ENCODE peak calls at places on chromosomes 5 and 9, in four cellular contexts. K is AG04449; Y is activated CD4-positive, alpha-beta T cell treated with anti-CD3 and anti-CD28 coated beads, Interleukin-2, amount 10 ng/mL, durations not matched to agents 7 days and 5 days; E is epithelial cell of esophagus. A is an unnamed sample.

GRCh38 chr5:68396722-68397121 is 181.2 kb downstream of the PIK3R1 start:
- DNase-seq in K (no peak), E (peak; percentile 22), Y (no peak), A (no peak)

GRCh38 chr9:113599647-113600476 is 136.3 kb downstream of the RGS3 start:
- DNase-seq in E (peak; percentile 36), K (no peak), Y (no peak), A (no peak)

GRCh38 chr5:103375356-103375755 is 116.8 kb downstream of the MACIR start:
- DNase-seq in Y (no peak), E (peak; percentile 8), K (peak; percentile 65), A (no peak)

GRCh38 chr9:131291795-131292315 is 2.3 kb downstream of the PLPP7 start:
- DNase-seq in E (no peak), K (no peak), Y (no peak), A (no peak)

GRCh38 chr9:125621170-125621569 is 85.8 kb downstream of the MAPKAP1 start:
- DNase-seq in Y (no peak), K (no peak), E (no peak), A (no peak)

GRCh38 chr5:56515011-56515410 is 281.9 kb upstream of the ANKRD55 start:
- DNase-seq in K (no peak), E (no peak), Y (no peak), A (no peak)

GRCh38 chr5:43839218-43839617 is 236.2 kb downstream of the NNT start:
- DNase-seq in K (peak; percentile 60), Y (no peak), E (peak; percentile 18), A (peak; percentile 40)

GRCh38 chr5:69129413-69129812 is 35.6 kb downstream of the SLC30A5 start:
- DNase-seq in K (peak; percentile 74), E (peak; percentile 52), Y (no peak), A (peak; percentile 12)

GRCh38 chr9:26210338-26210851 is 532.2 kb upstream of the TUSC1 start:
- DNase-seq in K (no peak), E (no peak), Y (no peak), A (no peak)

GRCh38 chr5:116045821-116046220 is 13.5 kb downstream of the ARL14EPL start:
- DNase-seq in E (no peak), K (no peak), Y (no peak), A (no peak)

GRCh38 chr9:911003-911402 is 65.5 kb upstream of the DMRT3 start:
- DNase-seq in Y (no peak), E (no peak), K (no peak), A (no peak)

GRCh38 chr9:100652850-100653249 is 75.0 kb downstream of the CAVIN4 start:
- DNase-seq in E (no peak), Y (no peak), K (no peak), A (peak; percentile 6)

GRCh38 chr5:82365744-82366228 is 87.6 kb upstream of the RPS23 start:
- DNase-seq in K (no peak), Y (no peak), E (peak; percentile 98), A (peak; percentile 100)

GRCh38 chr9:68575821-68576220 is 35.1 kb upstream of the TMEM252 start:
- DNase-seq in E (no peak), K (no peak), Y (no peak), A (no peak)

GRCh38 chr9:126057869-126058467 is 268.7 kb upstream of the MVB12B start:
- DNase-seq in E (no peak), Y (no peak), K (no peak), A (no peak)

GRCh38 chr9:8430945-8431344 is 631.4 kb upstream of the DMAC1 start:
- DNase-seq in E (no peak), K (no peak), Y (no peak), A (no peak)

GRCh38 chr5:150401076-150401375 is 11.7 kb downstream of the CD74 start:
- DNase-seq in E (no peak), K (no peak), Y (no peak), A (no peak)

GRCh38 chr5:177077335-177077734 is 9.4 kb upstream of the FGFR4 start:
- DNase-seq in Y (no peak), K (no peak), E (no peak), A (no peak)

GRCh38 chr5:179258922-179259730 is 86.1 kb downstream of the ADAMTS2 start:
- DNase-seq in Y (no peak), E (no peak), K (no peak), A (no peak)

GRCh38 chr5:152505442-152506042 is 100.5 kb upstream of the NMUR2 start:
- DNase-seq in K (no peak), Y (peak; percentile 58), E (peak; percentile 72), A (peak; percentile 51)

GRCh38 chr5:59001154-59001553 is 418.3 kb downstream of the RAB3C start:
- DNase-seq in Y (no peak), E (no peak), K (peak; percentile 10), A (no peak)

GRCh38 chr5:176183321-176184074 is 54.7 kb upstream of the SIMC1 start:
- DNase-seq in E (no peak), Y (no peak), K (no peak), A (no peak)